ENCODE peak calls at places on chromosomes 11 and 22, in six cellular contexts. S is lung microvascular endothelial cell, G is foreskin fibroblast, K is IMR-90, L is head of caudate nucleus, A is fibroblast of the conjunctiva. X is an unnamed sample.

GRCh38 chr22:19797631-19798319 is 37.2 kb downstream of the TBX1 start:
- DNase-seq in A (no peak), S (no peak), K (no peak), G (no peak), L (no peak), X (no peak)

GRCh38 chr11:101686514-101686913 is 102.7 kb upstream of the TRPC6 start:
- DNase-seq in L (no peak), A (peak; percentile 26), G (peak; percentile 91), K (peak; percentile 80), S (peak; percentile 50), X (peak; percentile 88)

GRCh38 chr22:37442537-37442936 is 15.3 kb upstream of the ELFN2 start:
- DNase-seq in L (no peak), A (no peak), S (no peak), K (peak; percentile 45), G (peak; percentile 60), X (no peak)

GRCh38 chr11:113991170-113991569 is 16.3 kb downstream of the HTR3A start:
- DNase-seq in K (peak; percentile 8), S (peak; percentile 48), G (peak; percentile 63), A (no peak), L (no peak), X (no peak)

GRCh38 chr22:50503475-50504145 is 3.9 kb downstream of the LMF2 start:
- DNase-seq in S (no peak), L (no peak), G (no peak), A (no peak), K (no peak), X (no peak)

GRCh38 chr11:134642206-134642605 is 230.2 kb upstream of the B3GAT1 start:
- DNase-seq in K (no peak), S (no peak), L (peak; percentile 2), A (no peak), G (no peak), X (no peak)

GRCh38 chr22:19705181-19705934 is 8.9 kb upstream of the SEPTIN5 start:
- DNase-seq in G (no peak), K (no peak), L (peak; percentile 6), A (no peak), S (no peak), X (no peak)

GRCh38 chr11:112499908-112500204 is 239.2 kb upstream of the PLET1 start:
- DNase-seq in G (no peak), K (no peak), S (no peak), A (no peak), L (no peak), X (no peak)

GRCh38 chr11:27977031-27977430 is 130.9 kb downstream of the KIF18A start:
- DNase-seq in K (peak; percentile 17), S (no peak), G (no peak), L (no peak), A (no peak), X (peak; percentile 45)

GRCh38 chr11:17658211-17658610 is 61.2 kb upstream of the MYOD1 start:
- DNase-seq in S (no peak), A (no peak), K (no peak), L (no peak), G (no peak), X (no peak)

GRCh38 chr11:12220305-12220704 is 109.9 kb downstream of the MICAL2 start:
- DNase-seq in S (no peak), A (no peak), L (peak; percentile 64), G (no peak), K (no peak), X (no peak)

GRCh38 chr22:32926600-32926999 is 125.1 kb downstream of the TIMP3 start:
- DNase-seq in L (no peak), K (peak; percentile 34), A (no peak), S (peak; percentile 36), G (peak; percentile 58), X (no peak)

GRCh38 chr22:27137809-27138400 is 480.5 kb downstream of the MIAT start:
- DNase-seq in K (no peak), A (no peak), L (no peak), G (no peak), S (no peak), X (no peak)

GRCh38 chr22:48256776-48257689 is 1494.6 kb downstream of the TBC1D22A start:
- DNase-seq in K (no peak), G (no peak), S (no peak), A (no peak), L (no peak), X (no peak)

GRCh38 chr11:117179048-117179999 is 781 bp downstream of the SIDT2 start:
- DNase-seq in A (no peak), G (peak; percentile 52), L (no peak), S (peak; percentile 26), K (no peak), X (no peak)

GRCh38 chr22:49514656-49515055 is 313.0 kb downstream of the BRD1 start:
- DNase-seq in K (no peak), S (no peak), L (no peak), A (no peak), G (no peak), X (no peak)

GRCh38 chr11:29783506-29783905 is 233.3 kb downstream of the KCNA4 start:
- DNase-seq in S (no peak), K (no peak), G (no peak), A (no peak), L (no peak), X (no peak)

GRCh38 chr11:127816959-127817358 is 770.4 kb downstream of the ETS1 start:
- DNase-seq in K (no peak), S (no peak), A (no peak), G (no peak), L (no peak), X (no peak)

GRCh38 chr11:115334932-115335788 is 169.1 kb downstream of the CADM1 start:
- DNase-seq in L (no peak), S (peak; percentile 34), A (no peak), K (peak; percentile 52), G (peak; percentile 46), X (no peak)

GRCh38 chr11:71505001-71505400 is 22.1 kb upstream of the KRTAP5-7 start:
- DNase-seq in L (no peak), G (no peak), A (no peak), K (no peak), S (peak; percentile 65), X (no peak)

GRCh38 chr22:46230262-46230901 is 19.7 kb downstream of the CDPF1 start:
- DNase-seq in G (no peak), A (no peak), S (no peak), K (no peak), L (no peak), X (no peak)

GRCh38 chr11:131242616-131243015 is 127.8 kb upstream of the NTM start:
- DNase-seq in A (no peak), L (no peak), G (no peak), S (no peak), K (no peak), X (no peak)

GRCh38 chr22:30186048-30186447 is 60.5 kb downstream of the LIF start:
- DNase-seq in K (no peak), A (no peak), G (no peak), L (no peak), S (no peak), X (no peak)

GRCh38 chr11:41301023-41301422 is 158.4 kb downstream of the LRRC4C start:
- DNase-seq in L (no peak), G (no peak), K (no peak), A (no peak), S (no peak), X (no peak)

GRCh38 chr11:112401036-112401769 is 140.5 kb upstream of the PLET1 start:
- DNase-seq in L (no peak), K (no peak), A (no peak), S (peak; percentile 8), G (peak; percentile 3), X (no peak)

GRCh38 chr22:20545681-20546521 is 38.5 kb downstream of the MED15 start:
- DNase-seq in L (no peak), S (no peak), K (no peak), G (no peak), A (no peak), X (no peak)

GRCh38 chr22:37549704-37550059 is 10.6 kb upstream of the CDC42EP1 start:
- DNase-seq in L (peak; percentile 86), K (peak; percentile 50), S (peak; percentile 55), A (no peak), G (peak; percentile 76), X (no peak)

GRCh38 chr11:39541945-39542351 is 1917.5 kb downstream of the LRRC4C start:
- DNase-seq in A (no peak), K (no peak), S (no peak), L (no peak), G (no peak), X (no peak)

GRCh38 chr22:35219012-35219411 is 38.3 kb upstream of the HMGXB4 start:
- DNase-seq in G (peak; percentile 32), K (peak; percentile 69), A (no peak), L (no peak), S (peak; percentile 12), X (no peak)

GRCh38 chr11:122538060-122538459 is 117.5 kb upstream of the UBASH3B start:
- DNase-seq in S (no peak), K (no peak), G (no peak), A (no peak), L (no peak), X (no peak)

GRCh38 chr22:37844904-37845334 is 785 bp upstream of the ANKRD54 start:
- DNase-seq in G (no peak), S (no peak), L (no peak), K (no peak), A (no peak), X (no peak)

GRCh38 chr11:68337399-68337835 is 25.0 kb downstream of the LRP5 start:
- DNase-seq in G (no peak), A (no peak), L (no peak), S (no peak), K (no peak), X (no peak)

GRCh38 chr11:10659339-10660216 is 34.0 kb downstream of the IRAG1 start:
- DNase-seq in A (peak; percentile 68), L (no peak), G (peak; percentile 96), S (peak; percentile 92), K (peak; percentile 95), X (peak; percentile 87)

GRCh38 chr11:104422320-104422944 is 258.5 kb upstream of the PDGFD start:
- DNase-seq in G (no peak), L (no peak), A (no peak), K (no peak), S (no peak), X (no peak)

GRCh38 chr22:50672471-50673230 is at the start of gene SHANK3:
- DNase-seq in K (no peak), S (peak; percentile 91), G (no peak), L (no peak), A (no peak), X (no peak)

GRCh38 chr11:62796281-62796680 is 4.5 kb upstream of the TMEM223 start:
- DNase-seq in K (no peak), G (no peak), A (no peak), S (no peak), L (no peak), X (no peak)

GRCh38 chr22:24768537-24769374 is 5.8 kb downstream of the PIWIL3 start:
- DNase-seq in S (peak; percentile 42), G (peak; percentile 75), A (peak; percentile 21), L (peak; percentile 54), K (peak; percentile 76), X (no peak)

GRCh38 chr22:25235547-25236290 is 16.3 kb downstream of the CRYBB2 start:
- DNase-seq in S (peak; percentile 82), L (peak; percentile 43), A (peak; percentile 20), G (peak; percentile 70), K (peak; percentile 61), X (peak; percentile 46)

GRCh38 chr11:106059617-106060016 is 17.5 kb downstream of the KBTBD3 start:
- DNase-seq in L (no peak), A (no peak), G (no peak), K (no peak), S (no peak), X (no peak)

X was measured in HS-27A.